ENCODE peak calls at places on chromosome 5, in six cellular contexts. One of them, this sample, is unnamed.

GRCh38 chr5:175306381-175306780 is 137.6 kb downstream of the DRD1 start:
- DNase-seq in natural killer cell: no peak
- DNase-seq in substantia nigra: no peak
- DNase-seq in GM03348: no peak
- DNase-seq in IMR-90: no peak
- DNase-seq in nephron progenitor cell: no peak
- DNase-seq in this sample: no peak

GRCh38 chr5:112237456-112237855 is 181.6 kb downstream of the EPB41L4A start:
- DNase-seq in nephron progenitor cell: no peak
- DNase-seq in natural killer cell: no peak
- DNase-seq in substantia nigra: no peak
- DNase-seq in GM03348: no peak
- DNase-seq in IMR-90: no peak
- DNase-seq in this sample: no peak

GRCh38 chr5:134462761-134463160 is 51.1 kb upstream of the CDKN2AIPNL start:
- DNase-seq in natural killer cell: no peak
- DNase-seq in substantia nigra: no peak
- DNase-seq in GM03348: no peak
- DNase-seq in nephron progenitor cell: no peak
- DNase-seq in IMR-90: no peak
- DNase-seq in this sample: no peak

GRCh38 chr5:153896117-153896516 is 142.6 kb downstream of the FAM114A2 start:
- DNase-seq in substantia nigra: no peak
- DNase-seq in nephron progenitor cell: no peak
- DNase-seq in IMR-90: peak
- DNase-seq in natural killer cell: no peak
- DNase-seq in GM03348: peak
- DNase-seq in this sample: no peak

GRCh38 chr5:178515776-178516561 is 74.2 kb downstream of the COL23A1 start:
- DNase-seq in natural killer cell: no peak
- DNase-seq in substantia nigra: no peak
- DNase-seq in GM03348: no peak
- DNase-seq in IMR-90: no peak
- DNase-seq in nephron progenitor cell: no peak
- DNase-seq in this sample: no peak

GRCh38 chr5:119453045-119453383 is 717 bp downstream of the HSD17B4 start:
- DNase-seq in GM03348: peak
- DNase-seq in nephron progenitor cell: no peak
- DNase-seq in natural killer cell: no peak
- DNase-seq in substantia nigra: peak
- DNase-seq in IMR-90: peak
- DNase-seq in this sample: peak

GRCh38 chr5:135221187-135221473 is 177.9 kb downstream of the MACROH2A1 start:
- DNase-seq in natural killer cell: no peak
- DNase-seq in nephron progenitor cell: no peak
- DNase-seq in GM03348: no peak
- DNase-seq in IMR-90: no peak
- DNase-seq in substantia nigra: no peak
- DNase-seq in this sample: no peak

GRCh38 chr5:66828551-66829421 is 232.6 kb downstream of the MAST4 start:
- DNase-seq in natural killer cell: no peak
- DNase-seq in substantia nigra: peak
- DNase-seq in nephron progenitor cell: peak
- DNase-seq in GM03348: peak
- DNase-seq in IMR-90: peak
- DNase-seq in this sample: peak

GRCh38 chr5:148452499-148453193 is 68.9 kb downstream of the FBXO38 start:
- DNase-seq in substantia nigra: no peak
- DNase-seq in IMR-90: no peak
- DNase-seq in natural killer cell: no peak
- DNase-seq in GM03348: no peak
- DNase-seq in nephron progenitor cell: no peak
- DNase-seq in this sample: no peak

This sample was measured in AG08396.